ENCODE peak calls at places on chromosome 18, in nine cellular contexts. N is kidney, Y is AG10803, X is left ventricle myocardium inferior, S is A549, Z is PC-3, E is HL-60, L is heart right ventricle, I is MM.1S. T is an unnamed sample.
A peak's percentile ranks its signal among the peaks of the same experiment; 100 is the strongest.

GRCh38 chr18:63604791-63605567 is 17.8 kb downstream of the SERPINB13 start:
- DNase-seq in N (no peak), X (no peak), E (no peak), Z (peak; percentile 94), I (no peak), Y (peak; percentile 10), S (no peak), L (no peak), T (no peak)

GRCh38 chr18:68791801-68792200 is 6.1 kb upstream of the CCDC102B start:
- DNase-seq in S (no peak), Y (no peak), L (no peak), Z (no peak), X (no peak), I (no peak), E (no peak), N (no peak), T (no peak)

GRCh38 chr18:36341944-36342343 is 44.4 kb downstream of the FHOD3 start:
- DNase-seq in E (no peak), Y (no peak), S (no peak), Z (no peak), X (no peak), N (no peak), I (no peak), L (no peak), T (no peak)

GRCh38 chr18:41096504-41096903 is 858.5 kb upstream of the PIK3C3 start:
- DNase-seq in N (no peak), L (no peak), Y (peak; percentile 25), X (no peak), E (no peak), S (no peak), I (peak; percentile 35), Z (peak; percentile 37), T (no peak)

GRCh38 chr18:7870855-7871254 is 303.7 kb downstream of the PTPRM start:
- DNase-seq in Z (no peak), I (no peak), S (no peak), L (no peak), E (no peak), X (no peak), Y (peak; percentile 70), N (no peak), T (no peak)

GRCh38 chr18:7987284-7987976 is 420.3 kb downstream of the PTPRM start:
- DNase-seq in X (no peak), Z (peak; percentile 59), E (no peak), Y (peak; percentile 79), S (no peak), L (no peak), N (no peak), I (no peak), T (no peak)

GRCh38 chr18:79914614-79915160 is 36.8 kb downstream of the SLC66A2 start:
- DNase-seq in S (no peak), Z (no peak), X (no peak), L (no peak), I (no peak), N (peak; percentile 60), E (no peak), Y (no peak), T (no peak)

GRCh38 chr18:36809590-36810381 is 19.0 kb downstream of the TPGS2 start:
- DNase-seq in I (peak; percentile 78), E (peak; percentile 74), S (peak; percentile 61), X (no peak), N (no peak), Z (peak; percentile 59), Y (peak; percentile 80), L (peak; percentile 31), T (no peak)

GRCh38 chr18:10352671-10353070 is 101.8 kb upstream of the APCDD1 start:
- DNase-seq in N (no peak), E (no peak), I (no peak), Z (no peak), X (no peak), Y (no peak), L (no peak), S (no peak), T (no peak)

GRCh38 chr18:10353791-10354190 is 100.6 kb upstream of the APCDD1 start:
- DNase-seq in N (no peak), L (no peak), Z (peak; percentile 13), Y (peak; percentile 82), I (no peak), S (no peak), X (no peak), E (no peak), T (no peak)

GRCh38 chr18:10351221-10351795 is 103.1 kb upstream of the APCDD1 start:
- DNase-seq in N (no peak), Z (no peak), Y (peak; percentile 27), L (no peak), E (no peak), S (no peak), I (no peak), X (no peak), T (no peak)

GRCh38 chr18:10351858-10352257 is 102.6 kb upstream of the APCDD1 start:
- DNase-seq in N (no peak), X (no peak), Y (no peak), I (no peak), L (no peak), S (no peak), E (no peak), Z (no peak), T (no peak)

DNA sequence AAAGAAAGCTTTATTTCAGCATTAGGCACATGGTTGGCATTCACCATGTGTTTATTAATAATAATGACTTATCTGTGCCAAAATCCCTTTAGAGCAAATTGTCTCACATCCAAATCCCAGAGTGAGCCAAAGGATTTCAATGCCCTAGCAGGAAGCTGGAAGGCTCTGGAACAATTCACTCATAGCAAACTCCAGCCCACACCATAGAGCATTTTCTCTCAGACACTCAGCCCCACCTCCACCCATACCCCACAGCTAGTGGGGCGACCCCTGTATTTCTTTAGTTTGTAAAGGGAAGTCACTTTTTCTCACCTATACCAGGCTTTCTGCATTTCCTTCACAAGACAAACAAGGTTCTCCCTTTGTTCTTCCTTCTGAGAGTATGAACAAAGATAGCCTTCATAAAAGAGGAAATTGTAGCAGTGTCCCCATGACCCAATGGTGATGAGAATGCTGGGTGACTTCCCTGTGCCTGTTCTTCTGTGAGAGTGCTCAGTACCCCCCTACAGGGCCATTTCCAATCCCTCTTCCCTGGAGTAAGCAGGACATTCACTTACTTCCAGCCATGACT is 100.1 kb upstream of the APCDD1 start:
- DNase-seq in E (peak; percentile 17), X (no peak), Z (no peak), Y (peak; percentile 17), L (peak; percentile 29), I (no peak), S (no peak), N (no peak), T (no peak)
- TF ChIP-seq CTCF in E (no peak), X (no peak), Z (no peak), Y (no peak), L (no peak), I (no peak), S (no peak), N (no peak), T (no peak)

DNA sequence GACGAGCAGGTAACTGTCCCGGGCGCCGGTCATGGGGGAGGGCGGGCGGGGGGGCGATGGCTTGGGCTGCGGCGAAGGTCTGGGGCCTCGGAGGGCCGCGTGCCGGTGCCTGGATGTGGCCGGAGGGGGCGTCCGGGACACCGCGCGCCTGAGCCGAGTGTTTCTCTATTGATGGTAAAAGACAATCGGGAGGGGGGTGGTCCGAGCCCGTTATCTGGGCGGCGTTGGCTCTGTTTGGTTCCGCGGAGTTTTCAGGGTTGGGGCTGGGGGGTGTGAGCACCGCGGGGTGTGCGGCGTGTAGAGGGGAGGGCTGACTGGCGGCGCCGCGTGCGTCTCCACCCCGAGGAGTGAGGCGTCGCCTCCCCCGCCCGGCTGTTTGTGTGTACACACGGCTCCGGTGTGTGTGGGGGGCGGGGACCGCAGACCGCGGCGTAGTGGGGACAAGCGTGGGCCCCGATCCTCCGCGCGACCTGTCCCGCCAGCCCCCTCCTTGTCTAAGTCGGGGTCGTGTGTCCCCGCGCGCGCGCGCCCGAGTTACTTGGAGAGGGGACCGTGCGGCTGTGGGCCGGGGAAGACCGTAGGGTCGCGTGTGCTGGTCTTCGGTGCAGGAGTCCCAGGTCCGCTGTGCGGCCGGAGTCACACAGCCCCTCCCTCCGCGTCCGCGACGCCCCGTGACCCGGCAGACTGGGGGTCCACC is 1.6 kb downstream of the CTIF start:
- DNase-seq in L (peak; percentile 66), Y (peak; percentile 74), N (peak; percentile 85), S (peak; percentile 45), Z (peak; percentile 29), X (peak; percentile 72), E (peak; percentile 77), I (peak; percentile 64), T (peak; percentile 86)
- TF ChIP-seq CTCF in L (peak; percentile 22), Y (peak; percentile 25), N (no peak), S (no peak), Z (no peak), X (peak; percentile 37), E (no peak), I (peak; percentile 5), T (peak; percentile 16)

GRCh38 chr18:5955861-5956260 is 60.5 kb upstream of the TMEM200C start:
- DNase-seq in Y (no peak), X (no peak), I (no peak), S (no peak), E (no peak), L (no peak), Z (no peak), N (no peak), T (no peak)

DNA sequence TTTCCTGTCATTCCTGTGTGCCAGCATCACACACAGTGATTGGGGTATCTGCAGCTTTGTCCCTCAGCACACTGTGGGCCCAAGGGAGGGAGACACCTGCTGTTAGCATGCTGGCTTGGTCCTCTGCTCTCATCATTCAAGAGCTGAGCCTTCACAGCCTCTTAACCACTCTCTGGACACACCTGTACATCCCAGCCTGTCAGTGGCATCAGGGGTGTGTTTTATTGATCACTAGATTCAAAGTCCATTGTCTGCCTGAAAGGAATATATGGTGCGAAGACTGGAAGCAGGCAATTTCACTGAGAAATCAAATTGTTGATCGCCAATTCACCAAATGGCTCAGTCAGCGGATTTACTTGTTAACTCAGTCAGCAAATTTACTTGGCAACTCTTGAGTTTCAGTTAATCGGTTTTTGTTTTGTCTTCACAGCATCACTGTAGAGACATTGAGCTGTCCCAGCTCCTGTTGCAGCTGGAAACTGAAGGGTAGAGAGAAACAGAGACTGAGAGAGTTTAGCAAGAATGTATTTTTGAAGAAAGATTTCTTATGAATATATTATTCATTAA is 56.3 kb upstream of the TMEM200C start:
- DNase-seq in L (no peak), S (no peak), N (no peak), Z (no peak), X (no peak), I (peak; percentile 36), Y (no peak), E (no peak), T (no peak)
- TF ChIP-seq CTCF in L (no peak), S (no peak), N (no peak), Z (peak; percentile 16), X (no peak), I (no peak), Y (no peak), E (no peak), T (no peak)

GRCh38 chr18:56316727-56317126 is 321.7 kb downstream of the TXNL1 start:
- DNase-seq in L (no peak), I (no peak), Z (no peak), N (no peak), E (no peak), Y (no peak), X (no peak), S (no peak), T (no peak)

GRCh38 chr18:56309104-56309503 is 329.3 kb downstream of the TXNL1 start:
- DNase-seq in L (no peak), I (no peak), E (no peak), X (no peak), Y (no peak), S (no peak), N (no peak), Z (no peak), T (no peak)

GRCh38 chr18:56315363-56315762 is 323.0 kb downstream of the TXNL1 start:
- DNase-seq in I (no peak), Y (peak; percentile 67), E (no peak), N (no peak), Z (peak; percentile 53), X (no peak), L (no peak), S (no peak), T (no peak)

GRCh38 chr18:56312554-56312953 is 325.8 kb downstream of the TXNL1 start:
- DNase-seq in S (no peak), Z (no peak), I (no peak), E (no peak), Y (no peak), X (no peak), N (no peak), L (no peak), T (no peak)

DNA sequence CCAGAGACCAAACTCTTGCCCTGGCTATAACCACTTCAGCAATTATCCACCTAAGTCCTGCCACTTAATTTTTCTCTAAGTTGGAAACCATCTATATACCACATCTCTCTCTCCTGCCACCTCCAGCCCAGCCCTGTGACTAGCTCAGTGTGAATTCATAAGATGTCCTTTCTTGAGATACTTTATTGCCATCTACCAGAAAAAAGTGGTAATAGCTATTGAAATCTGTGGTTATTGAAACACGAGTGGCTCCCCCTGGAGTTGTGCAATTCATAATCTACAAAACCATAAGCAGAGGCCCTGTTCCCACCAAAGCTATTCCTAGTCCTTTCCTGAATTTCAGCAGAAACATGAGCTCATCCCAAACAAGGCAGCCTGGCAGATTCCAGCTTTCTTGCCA is 324.0 kb downstream of the TXNL1 start:
- DNase-seq in L (no peak), S (no peak), Y (peak; percentile 45), I (no peak), Z (no peak), E (no peak), N (no peak), X (no peak), T (no peak)
- TF ChIP-seq CTCF in L (no peak), S (no peak), Y (peak; percentile 28), I (peak; percentile 38), Z (peak; percentile 48), E (no peak), N (no peak), X (no peak), T (no peak)